ENCODE peak calls at places on chromosomes 16 and 17, in six cellular contexts. S is SHP77 treated with DMSO at 0.1 percent for 48 hours; Q is non-pigmented ciliary epithelial cell; I is stomach; M is stimulated activated CD4-positive, alpha-beta T cell treated with anti-CD3 and anti-CD28 coated beads, TNF-alpha, amount 100 ng/mL, for 48 hours; G is nephron progenitor cell. X is an unnamed sample.
A peak's percentile ranks its signal among the peaks of the same experiment; 100 is the strongest.

GRCh38 chr17:62780273-62780672 is 27.8 kb downstream of the MARCHF10 start:
- DNase-seq in I (peak; percentile 86), Q (no peak), G (no peak), S (peak; percentile 45), M (no peak), X (peak; percentile 74)

GRCh38 chr17:2084766-2085647 is 30.1 kb downstream of the HIC1 start:
- DNase-seq in I (no peak), M (no peak), S (no peak), Q (peak; percentile 63), G (no peak), X (no peak)

GRCh38 chr17:43906951-43907424 is 348 bp downstream of the MPP2 start:
- DNase-seq in G (no peak), I (no peak), M (no peak), S (no peak), Q (no peak), X (no peak)

GRCh38 chr16:84879569-84880487 is 60.0 kb downstream of the CRISPLD2 start:
- DNase-seq in I (peak; percentile 49), M (no peak), S (no peak), G (no peak), Q (no peak), X (no peak)

GRCh38 chr16:53224932-53225533 is 170.2 kb downstream of the CHD9 start:
- DNase-seq in I (no peak), M (no peak), Q (no peak), G (no peak), S (no peak), X (no peak)

GRCh38 chr17:79168486-79169055 is 93.9 kb downstream of the ENGASE start:
- DNase-seq in Q (no peak), S (no peak), G (no peak), I (no peak), M (no peak), X (no peak)

GRCh38 chr16:72066747-72067146 is 3.7 kb downstream of the HPR start:
- DNase-seq in Q (peak; percentile 3), G (no peak), S (peak; percentile 5), M (no peak), I (no peak), X (no peak)

GRCh38 chr17:42251115-42251514 is 25.1 kb downstream of the STAT5B start:
- DNase-seq in S (no peak), M (no peak), Q (no peak), G (no peak), I (no peak), X (no peak)

GRCh38 chr17:47946929-47947397 is 5.6 kb downstream of the PNPO start:
- DNase-seq in G (peak; percentile 69), S (peak; percentile 83), I (peak; percentile 92), M (peak; percentile 66), Q (peak; percentile 58), X (peak; percentile 91)

GRCh38 chr16:81489547-81490267 is 45.1 kb downstream of the CMIP start:
- DNase-seq in Q (no peak), G (no peak), I (no peak), S (no peak), M (no peak), X (no peak)

GRCh38 chr16:31134091-31134571 is 1.4 kb downstream of the PRSS8 start:
- DNase-seq in G (no peak), I (no peak), Q (no peak), M (no peak), S (no peak), X (no peak)

GRCh38 chr17:17928422-17929386 is 43.5 kb downstream of the TOM1L2 start:
- DNase-seq in I (no peak), G (no peak), Q (no peak), M (no peak), S (no peak), X (no peak)

GRCh38 chr16:27366687-27367462 is 35.1 kb upstream of the IL21R start:
- DNase-seq in M (no peak), Q (no peak), G (no peak), S (no peak), I (no peak), X (no peak)

GRCh38 chr17:42850964-42851363 is at the start of gene AOC3:
- DNase-seq in Q (no peak), S (no peak), M (no peak), I (no peak), G (peak; percentile 14), X (no peak)

GRCh38 chr17:1256699-1257098 is 13.5 kb upstream of the BHLHA9 start:
- DNase-seq in I (no peak), Q (no peak), M (no peak), G (no peak), S (no peak), X (no peak)

GRCh38 chr16:102060-102855 is 24.2 kb downstream of the MPG start:
- DNase-seq in M (no peak), S (no peak), G (no peak), I (no peak), Q (no peak), X (no peak)

GRCh38 chr17:79464310-79465010 is 146.4 kb downstream of the RBFOX3 start:
- DNase-seq in G (no peak), Q (no peak), S (no peak), M (no peak), I (no peak), X (no peak)

GRCh38 chr17:50465171-50465570 is 3.5 kb downstream of the CHAD start:
- DNase-seq in M (no peak), I (no peak), S (no peak), Q (no peak), G (no peak), X (peak; percentile 20)

GRCh38 chr17:17387461-17388362 is 84.5 kb downstream of the NT5M start:
- DNase-seq in Q (no peak), S (peak; percentile 87), I (peak; percentile 69), M (no peak), G (peak; percentile 28), X (peak; percentile 91)

GRCh38 chr17:64128787-64129514 is 993 bp downstream of the ERN1 start:
- DNase-seq in M (no peak), Q (no peak), S (no peak), I (peak; percentile 53), G (no peak), X (no peak)

GRCh38 chr17:78883533-78884131 is 19.4 kb downstream of the CEP295NL start:
- DNase-seq in G (peak; percentile 46), Q (peak; percentile 76), I (peak; percentile 56), S (peak; percentile 84), M (no peak), X (peak; percentile 59)

GRCh38 chr16:2243781-2244180 is 7.5 kb downstream of the DNASE1L2 start:
- DNase-seq in Q (no peak), I (no peak), M (no peak), G (no peak), S (no peak), X (no peak)

GRCh38 chr17:59856859-59857794 is 35.6 kb downstream of the TUBD1 start:
- DNase-seq in S (no peak), Q (no peak), M (no peak), G (no peak), I (peak; percentile 25), X (no peak)

GRCh38 chr16:81424761-81425160 is 19.8 kb upstream of the CMIP start:
- DNase-seq in I (no peak), G (no peak), S (no peak), M (no peak), Q (no peak), X (no peak)

GRCh38 chr16:84829168-84829965 is 9.6 kb downstream of the CRISPLD2 start:
- DNase-seq in I (no peak), S (no peak), G (no peak), M (no peak), Q (no peak), X (no peak)

X was measured in NCI-H510A.